ENCODE peak calls at places on chromosomes 2 and 18, in nine cellular contexts. T is GM23248, Y is H9, A is neural progenitor cell, N is mammary epithelial cell, U is IMR-90, Z is neuronal stem cell, J is endothelial cell of umbilical vein, W is HCT116. P is an unnamed sample.

GRCh38 chr2:70553584-70554337 is at the start of gene TGFA:
- DNase-seq in Z (peak), Y (peak), A (peak), J (peak), T (peak), U (no peak), W (peak), N (peak), P (peak)

GRCh38 chr2:30113617-30114293 is 33.1 kb upstream of the YPEL5 start:
- DNase-seq in T (peak), U (peak), A (no peak), J (peak), W (no peak), N (peak), Z (no peak), Y (no peak), P (peak)

GRCh38 chr2:214519258-214519818 is 108.5 kb downstream of the VWC2L start:
- DNase-seq in U (no peak), N (no peak), Y (no peak), W (no peak), T (no peak), J (no peak), Z (no peak), A (no peak), P (no peak)

GRCh38 chr2:179605341-179605740 is 256.1 kb downstream of the ZNF385B start:
- DNase-seq in Z (no peak), U (peak), N (no peak), Y (no peak), W (no peak), J (no peak), A (no peak), T (peak), P (no peak)

GRCh38 chr2:182015334-182016109 is 29.9 kb downstream of the PPP1R1C start:
- DNase-seq in A (no peak), U (peak), W (no peak), N (peak), J (no peak), Y (no peak), Z (no peak), T (peak), P (peak)

GRCh38 chr2:164920430-164920829 is 34.9 kb downstream of the SLC38A11 start:
- DNase-seq in Y (no peak), W (no peak), J (no peak), N (peak), Z (no peak), U (peak), T (peak), A (no peak), P (peak)

GRCh38 chr2:10471046-10471571 is 23.0 kb upstream of the ODC1 start:
- DNase-seq in U (no peak), T (no peak), Z (no peak), N (no peak), J (no peak), A (no peak), W (no peak), Y (no peak), P (no peak)

GRCh38 chr2:201440182-201440581 is 11.1 kb downstream of the TRAK2 start:
- DNase-seq in T (no peak), A (no peak), W (peak), Y (no peak), J (no peak), N (peak), U (no peak), Z (no peak), P (no peak)

GRCh38 chr2:25728559-25728958 is 55.2 kb upstream of the DTNB start:
- DNase-seq in Z (no peak), Y (no peak), W (no peak), A (no peak), J (no peak), U (no peak), N (no peak), T (no peak), P (no peak)

GRCh38 chr2:96470636-96471035 is 34.5 kb downstream of the NEURL3 start:
- DNase-seq in U (peak), J (peak), A (peak), N (no peak), W (no peak), Y (peak), T (peak), Z (peak), P (peak)

GRCh38 chr2:130355578-130356431 is at the start of gene PTPN18:
- DNase-seq in J (peak), Z (peak), N (peak), U (peak), A (peak), Y (peak), W (peak), T (peak), P (peak)

GRCh38 chr2:200787351-200788128 is 24.2 kb upstream of the BZW1 start:
- DNase-seq in A (no peak), J (peak), Y (no peak), N (peak), U (peak), W (no peak), T (peak), Z (no peak), P (peak)

GRCh38 chr2:37389984-37390765 is 45.7 kb downstream of the QPCT start:
- DNase-seq in Z (no peak), J (peak), T (peak), Y (peak), U (peak), W (peak), N (peak), A (no peak), P (peak)

GRCh38 chr2:52964916-52965530 is 802.6 kb upstream of the CHAC2 start:
- DNase-seq in U (no peak), Y (no peak), N (no peak), J (no peak), T (no peak), Z (no peak), A (no peak), W (no peak), P (no peak)

GRCh38 chr2:114642371-114642770 is 199.9 kb downstream of the DPP10 start:
- DNase-seq in T (no peak), J (no peak), N (no peak), A (no peak), W (no peak), Z (no peak), U (no peak), Y (no peak), P (no peak)

GRCh38 chr2:39849982-39850526 is 71.0 kb upstream of the THUMPD2 start:
- DNase-seq in J (no peak), U (no peak), Y (no peak), W (no peak), A (no peak), Z (no peak), N (no peak), T (no peak), P (no peak)

GRCh38 chr2:39851251-39851650 is 72.2 kb upstream of the THUMPD2 start:
- DNase-seq in W (no peak), J (no peak), Y (no peak), N (no peak), Z (no peak), U (no peak), T (peak), A (no peak), P (no peak)

GRCh38 chr2:39845460-39846146 is 66.5 kb upstream of the THUMPD2 start:
- DNase-seq in Z (no peak), Y (no peak), J (no peak), A (no peak), T (peak), U (peak), W (peak), N (peak), P (peak)
- H2AFZ ChIP-seq in Z (no peak), Y (no peak), J (no peak), A (no peak), T (no peak), U (no peak), W (peak), N (peak), P (no peak)

GRCh38 chr18:8706981-8707940 is 1.9 kb downstream of the MTCL1 start:
- DNase-seq in J (peak), U (peak), N (peak), W (no peak), T (peak), Z (no peak), A (peak), Y (peak), P (peak)

GRCh38 chr18:8708670-8709069 is 3.3 kb downstream of the MTCL1 start:
- DNase-seq in W (no peak), Z (no peak), T (no peak), U (no peak), J (no peak), N (no peak), A (no peak), Y (no peak), P (no peak)

GRCh38 chr18:8709248-8710059 is 4.1 kb downstream of the MTCL1 start:
- DNase-seq in Z (no peak), U (no peak), N (no peak), T (no peak), W (no peak), A (no peak), Y (no peak), J (no peak), P (no peak)

GRCh38 chr18:8706545-8706980 is 1.2 kb downstream of the MTCL1 start:
- DNase-seq in N (no peak), A (peak), U (peak), W (no peak), T (peak), Y (no peak), Z (no peak), J (no peak), P (no peak)

DNA sequence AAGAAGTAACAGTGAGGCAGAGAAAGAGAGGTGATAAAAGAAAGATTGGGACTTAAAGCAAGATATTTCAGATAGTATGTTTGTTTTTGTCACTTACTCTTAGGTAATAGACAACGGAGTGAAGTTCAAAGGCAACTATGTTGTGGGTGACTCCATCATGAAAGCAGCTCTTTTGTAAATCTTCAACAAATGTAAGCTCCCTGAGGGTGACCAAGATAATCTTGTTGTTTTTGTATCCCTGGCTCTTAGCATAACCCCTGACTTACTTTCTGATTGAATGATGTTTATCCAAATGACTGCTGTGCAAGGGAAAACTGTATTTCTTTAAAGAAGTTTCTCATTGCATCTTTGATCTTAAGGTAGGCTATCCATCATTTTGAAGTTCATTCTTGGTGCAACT is 2.6 kb downstream of the MTCL1 start:
- DNase-seq in A (no peak), W (no peak), Z (no peak), N (no peak), U (peak), J (no peak), Y (no peak), T (no peak), P (no peak)
- H3K9ac ChIP-seq in A (no peak), W (no peak), Z (no peak), N (peak), U (no peak), J (peak), Y (peak), T (peak), P (no peak)

GRCh38 chr18:13611616-13612110 is 114.7 kb downstream of the FAM210A start:
- DNase-seq in U (peak), N (peak), Y (peak), T (peak), J (peak), W (no peak), A (no peak), Z (peak), P (peak)
- H3K27ac ChIP-seq in U (no peak), N (no peak), Y (no peak), T (no peak), J (no peak), W (no peak), A (no peak), Z (no peak), P (no peak)

GRCh38 chr2:6754412-6754811 is 111.3 kb downstream of the CMPK2 start:
- DNase-seq in U (no peak), Y (no peak), A (no peak), J (no peak), Z (no peak), W (no peak), T (no peak), N (no peak), P (no peak)
- H2AFZ ChIP-seq in U (no peak), Y (no peak), A (peak), J (no peak), Z (no peak), W (no peak), T (no peak), N (no peak), P (no peak)

GRCh38 chr2:82342351-82342750 is 2037.8 kb upstream of the LRRTM1 start:
- DNase-seq in Y (no peak), U (no peak), Z (no peak), W (no peak), T (no peak), N (no peak), J (no peak), A (no peak), P (no peak)
- H3K9ac ChIP-seq in Y (no peak), U (no peak), Z (no peak), W (no peak), T (no peak), N (no peak), J (no peak), A (no peak), P (no peak)

GRCh38 chr2:16296331-16297250 is 356.2 kb downstream of the MYCN start:
- DNase-seq in Z (no peak), U (no peak), T (no peak), W (no peak), A (no peak), J (no peak), N (no peak), Y (no peak), P (no peak)

GRCh38 chr2:16293871-16294270 is 353.5 kb downstream of the MYCN start:
- DNase-seq in T (no peak), J (no peak), N (no peak), Y (no peak), Z (no peak), A (no peak), W (no peak), U (no peak), P (no peak)

GRCh38 chr2:16295891-16296290 is 355.5 kb downstream of the MYCN start:
- DNase-seq in Z (no peak), N (no peak), U (no peak), W (no peak), T (no peak), J (no peak), A (no peak), Y (no peak), P (no peak)

GRCh38 chr2:16293398-16293797 is 353.0 kb downstream of the MYCN start:
- DNase-seq in Z (no peak), Y (no peak), N (no peak), W (no peak), A (no peak), U (no peak), J (no peak), T (no peak), P (no peak)

GRCh38 chr2:16294791-16295190 is 354.4 kb downstream of the MYCN start:
- DNase-seq in J (no peak), A (no peak), Y (no peak), W (no peak), U (no peak), N (no peak), Z (no peak), T (no peak), P (no peak)
- H3K27ac ChIP-seq in J (no peak), A (no peak), Y (no peak), W (no peak), U (no peak), N (no peak), Z (no peak), T (no peak), P (no peak)

DNA sequence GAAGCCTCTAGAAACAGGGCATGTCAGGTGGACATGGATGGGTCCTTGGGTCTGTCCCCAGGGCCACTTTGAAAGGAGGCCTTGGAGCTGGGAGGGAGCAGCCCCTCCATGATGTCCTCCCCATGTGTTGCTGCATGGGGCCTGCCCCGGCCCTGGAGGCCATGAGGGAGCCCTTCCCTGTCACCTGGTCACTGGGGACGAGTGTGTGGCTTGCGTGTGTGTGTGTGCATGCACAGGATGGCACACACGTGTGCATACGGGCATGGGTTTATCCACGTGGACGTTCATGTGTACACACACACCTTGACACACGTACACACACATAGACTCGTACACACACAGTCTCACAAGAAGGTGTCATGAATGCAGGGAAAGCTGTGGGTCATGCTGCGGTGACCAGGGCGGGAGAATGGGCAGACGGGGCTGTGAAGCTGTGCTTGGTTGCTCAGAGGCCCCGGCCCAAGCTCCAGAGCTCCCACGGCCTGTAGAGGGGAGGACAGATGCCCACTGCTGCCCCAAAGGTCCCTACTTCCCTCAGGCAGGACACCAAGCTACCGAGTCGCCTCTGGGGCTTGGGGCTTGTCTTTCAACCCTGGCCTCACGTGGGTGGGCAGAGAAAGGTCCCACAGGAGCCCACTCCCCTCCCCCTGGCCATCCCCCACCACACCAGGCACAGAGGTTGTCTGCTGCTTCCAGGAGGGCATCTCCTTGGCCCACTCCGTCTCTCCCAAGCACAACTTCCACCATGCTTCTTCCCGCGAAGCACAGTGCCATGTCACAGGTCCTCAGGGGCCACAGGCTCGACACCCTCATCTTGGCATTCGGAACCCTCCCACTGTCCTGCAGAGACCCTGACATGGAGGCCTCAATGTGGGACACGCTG is 42.3 kb upstream of the GPC1 start:
- DNase-seq in J (no peak), N (no peak), A (no peak), Y (peak), T (no peak), U (no peak), W (no peak), Z (no peak), P (no peak)
- H2AFZ ChIP-seq in J (no peak), N (peak), A (no peak), Y (no peak), T (no peak), U (peak), W (no peak), Z (peak), P (no peak)

DNA sequence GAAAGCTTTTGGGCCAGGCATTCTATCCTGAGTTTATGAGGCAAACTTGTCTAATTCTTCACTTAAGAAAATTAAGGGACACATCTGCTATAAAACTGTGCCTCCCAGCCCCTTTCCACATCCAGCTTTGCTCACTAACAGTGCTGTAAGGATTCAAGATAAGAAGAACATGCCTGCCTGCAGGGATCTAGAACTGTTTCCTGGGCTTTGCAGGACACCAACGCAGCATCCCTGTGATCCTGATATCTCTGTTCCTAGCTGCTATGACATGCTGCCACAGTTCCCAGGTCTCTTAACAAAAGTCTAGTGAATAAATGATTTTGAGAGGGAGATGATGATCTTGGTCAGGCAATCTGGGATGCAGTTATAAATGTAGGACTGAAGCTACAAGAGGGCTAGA is 12.4 kb downstream of the B4GALT6 start:
- DNase-seq in A (no peak), Y (no peak), J (no peak), U (no peak), W (no peak), N (no peak), T (no peak), Z (no peak), P (no peak)
- H3K9ac ChIP-seq in A (no peak), Y (no peak), J (no peak), U (no peak), W (no peak), N (no peak), T (no peak), Z (no peak), P (no peak)

DNA sequence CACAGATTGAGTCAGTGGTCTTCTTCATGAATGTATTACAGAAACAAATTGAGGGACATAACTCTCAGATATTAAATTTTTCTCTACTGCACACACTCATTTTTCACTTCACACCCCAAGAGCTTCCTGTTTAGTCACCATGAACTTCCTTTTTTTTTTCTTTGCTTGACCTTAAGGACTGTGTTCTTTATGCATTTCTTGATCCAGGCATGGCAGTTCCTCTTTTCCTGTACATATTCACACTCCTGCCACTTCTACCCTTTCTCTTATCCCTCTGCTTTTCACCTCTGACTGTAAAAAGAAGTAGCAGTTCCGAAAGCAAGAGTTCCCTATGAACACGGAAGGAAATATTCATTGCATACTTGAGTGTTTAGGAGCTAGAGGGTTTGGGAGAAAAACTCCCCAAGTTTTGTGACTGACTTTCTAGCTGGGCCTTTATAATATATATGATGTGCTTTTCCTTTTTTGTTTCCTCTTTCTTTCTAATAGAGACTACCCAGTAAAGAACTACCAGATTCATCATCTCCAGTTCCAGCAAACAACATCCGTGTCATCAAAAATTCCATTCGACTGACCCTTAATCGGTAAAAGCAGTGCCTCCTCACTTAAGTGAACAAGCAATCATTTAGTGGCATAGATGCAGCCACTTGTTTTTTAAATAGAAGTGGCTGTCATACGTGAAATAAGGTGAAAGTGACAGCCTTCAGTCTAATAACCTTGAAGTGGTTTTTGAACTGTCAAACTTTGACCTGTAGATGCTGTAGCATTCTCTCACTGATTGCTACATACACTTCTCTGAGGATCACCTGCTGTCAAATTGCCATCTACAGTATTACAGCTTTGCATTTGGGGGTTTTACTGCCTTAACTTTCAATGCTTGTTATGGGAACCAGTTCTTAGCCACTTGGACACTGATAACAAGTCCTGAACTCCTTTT is 40.8 kb downstream of the PAPOLG start:
- DNase-seq in T (peak), U (peak), J (peak), A (no peak), N (no peak), W (no peak), Y (no peak), Z (no peak), P (peak)
- H3K27ac ChIP-seq in T (no peak), U (no peak), J (peak), A (no peak), N (no peak), W (no peak), Y (no peak), Z (no peak), P (no peak)

GRCh38 chr2:23322813-23323212 is 62.2 kb upstream of the KLHL29 start:
- DNase-seq in A (no peak), W (no peak), T (no peak), N (no peak), Y (no peak), U (no peak), J (no peak), Z (no peak), P (no peak)
- H2AFZ ChIP-seq in A (no peak), W (no peak), T (no peak), N (no peak), Y (no peak), U (no peak), J (no peak), Z (no peak), P (no peak)

P was measured in fibroblast of lung.